ENCODE peak calls at places on chromosomes 12 and 14, in four cellular contexts. Y is breast epithelium, N is neural progenitor cell, J is left ventricle myocardium inferior. R is an unnamed sample. For H3K27me3, the result is how much of the 10 kb centered on the place peaks cover.

GRCh38 chr14:30223385-30223785 is 295.7 kb upstream of the PRKD1 start:
- DNase-seq in J (peak), Y (peak), N (no peak), R (peak)

GRCh38 chr14:50340945-50341344 is 28.8 kb downstream of the DMAC2L start:
- DNase-seq in J (no peak), Y (no peak), N (peak), R (no peak)

GRCh38 chr12:109626378-109627115 is 53.0 kb downstream of the MVK start:
- DNase-seq in N (peak), J (no peak), Y (no peak), R (no peak)

GRCh38 chr12:5546616-5547015 is 114.7 kb downstream of the NTF3 start:
- DNase-seq in J (no peak), N (no peak), Y (no peak), R (no peak)

GRCh38 chr14:53180272-53181221 is 27.4 kb upstream of the DDHD1 start:
- DNase-seq in Y (no peak), N (peak), J (no peak), R (no peak)

GRCh38 chr12:88574278-88574677 is 6.0 kb downstream of the KITLG start:
- DNase-seq in N (no peak), Y (no peak), J (no peak), R (no peak)

GRCh38 chr14:31596691-31597090 is 35.5 kb downstream of the NUBPL start:
- DNase-seq in Y (no peak), N (no peak), J (no peak), R (no peak)

GRCh38 chr12:68367903-68368302 is 35.7 kb upstream of the MDM1 start:
- DNase-seq in Y (no peak), N (no peak), J (no peak), R (no peak)

GRCh38 chr12:1405619-1406018 is 188.8 kb downstream of the FBXL14 start:
- DNase-seq in J (no peak), Y (no peak), N (no peak), R (no peak)

GRCh38 chr12:6768385-6769002 is 2.3 kb downstream of the PTMS start:
- DNase-seq in Y (no peak), J (no peak), N (peak), R (peak)

GRCh38 chr12:16389594-16389993 is 42.1 kb downstream of the MGST1 start:
- DNase-seq in J (no peak), Y (no peak), N (no peak), R (peak)

GRCh38 chr12:7917392-7918267 is 18.4 kb downstream of the SLC2A3 start:
- DNase-seq in N (no peak), Y (no peak), J (no peak), R (no peak)

GRCh38 chr14:28767239-28767850 is 758 bp downstream of the FOXG1 start:
- DNase-seq in Y (no peak), N (no peak), J (no peak), R (no peak)
- H3K27me3 ChIP-seq in Y (half or more), N (half or more), J (half or more), R (half or more)

GRCh38 chr14:34103176-34103575 is 152.3 kb upstream of the EGLN3 start:
- DNase-seq in Y (no peak), J (no peak), N (peak), R (no peak)

GRCh38 chr14:34099630-34100029 is 148.8 kb upstream of the EGLN3 start:
- DNase-seq in N (no peak), Y (no peak), J (no peak), R (no peak)

GRCh38 chr14:34098045-34098984 is 147.4 kb upstream of the EGLN3 start:
- DNase-seq in J (no peak), Y (no peak), N (peak), R (no peak)

GRCh38 chr14:34094384-34094783 is 143.5 kb upstream of the EGLN3 start:
- DNase-seq in J (no peak), N (no peak), Y (no peak), R (no peak)

DNA sequence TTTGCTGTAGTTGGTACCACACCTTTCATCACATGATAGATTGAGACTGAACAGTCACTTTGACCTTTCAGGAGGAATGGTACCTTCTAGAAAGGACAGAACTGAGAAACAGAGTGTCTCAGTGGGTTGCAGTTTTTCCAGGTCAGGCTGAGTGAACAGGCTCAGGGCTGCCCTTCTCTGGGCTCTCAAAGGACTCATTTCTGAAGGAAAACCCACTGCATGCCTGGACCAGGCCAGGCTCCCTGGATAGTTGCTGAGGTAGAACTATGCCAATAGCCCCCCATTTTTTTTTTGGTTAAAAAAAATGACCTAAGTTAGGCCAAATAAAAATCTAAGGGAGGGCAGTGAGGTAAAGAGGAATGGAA is 148.1 kb upstream of the EGLN3 start:
- DNase-seq in N (no peak), Y (no peak), J (no peak), R (no peak)
- TF ChIP-seq CTCF in N (no peak), Y (no peak), J (peak), R (no peak)

DNA sequence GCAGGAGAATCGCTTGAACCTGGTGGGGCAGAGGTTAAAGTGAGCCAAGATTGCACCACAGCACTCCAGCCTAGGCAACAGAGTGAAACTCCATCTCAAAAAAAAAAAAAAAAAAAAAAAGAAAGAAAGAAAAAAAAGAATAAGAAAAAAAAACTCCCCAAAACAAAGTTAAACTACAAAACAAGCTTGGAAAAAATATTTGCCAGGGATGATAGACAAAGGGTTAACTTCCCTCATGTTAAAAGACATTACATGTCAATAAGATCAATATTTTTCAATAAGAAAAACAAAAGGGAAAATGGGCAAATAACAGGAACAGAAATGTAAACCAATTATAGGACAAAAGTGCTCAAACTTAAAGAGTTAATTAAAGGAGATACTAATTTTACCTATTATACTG is 26.4 kb upstream of the HIGD1C start:
- DNase-seq in N (no peak), Y (no peak), J (no peak), R (no peak)
- H3K4me3 ChIP-seq in N (no peak), Y (peak), J (peak), R (peak)

GRCh38 chr12:125203145-125203765 is 138.0 kb downstream of the AACS start:
- DNase-seq in N (no peak), J (no peak), Y (no peak), R (no peak)

GRCh38 chr12:125202421-125202820 is 137.2 kb downstream of the AACS start:
- DNase-seq in J (no peak), N (no peak), Y (no peak), R (no peak)

GRCh38 chr12:125208942-125209341 is 143.7 kb downstream of the AACS start:
- DNase-seq in J (no peak), Y (no peak), N (peak), R (peak)

GRCh38 chr12:125210104-125210755 is 145.0 kb downstream of the AACS start:
- DNase-seq in J (no peak), Y (no peak), N (no peak), R (no peak)

GRCh38 chr12:125206757-125207156 is 141.5 kb downstream of the AACS start:
- DNase-seq in J (no peak), N (no peak), Y (no peak), R (no peak)
- H3K27me3 ChIP-seq in J (half or more), N (under half), Y (half or more), R (under half)

GRCh38 chr12:94721173-94721572 is 70.8 kb upstream of the TMCC3 start:
- DNase-seq in J (no peak), Y (no peak), N (no peak), R (peak)

GRCh38 chr12:94730846-94731245 is 80.5 kb upstream of the TMCC3 start:
- DNase-seq in J (no peak), Y (no peak), N (peak), R (no peak)

GRCh38 chr12:94722664-94723063 is 72.3 kb upstream of the TMCC3 start:
- DNase-seq in Y (no peak), J (no peak), N (no peak), R (peak)

DNA sequence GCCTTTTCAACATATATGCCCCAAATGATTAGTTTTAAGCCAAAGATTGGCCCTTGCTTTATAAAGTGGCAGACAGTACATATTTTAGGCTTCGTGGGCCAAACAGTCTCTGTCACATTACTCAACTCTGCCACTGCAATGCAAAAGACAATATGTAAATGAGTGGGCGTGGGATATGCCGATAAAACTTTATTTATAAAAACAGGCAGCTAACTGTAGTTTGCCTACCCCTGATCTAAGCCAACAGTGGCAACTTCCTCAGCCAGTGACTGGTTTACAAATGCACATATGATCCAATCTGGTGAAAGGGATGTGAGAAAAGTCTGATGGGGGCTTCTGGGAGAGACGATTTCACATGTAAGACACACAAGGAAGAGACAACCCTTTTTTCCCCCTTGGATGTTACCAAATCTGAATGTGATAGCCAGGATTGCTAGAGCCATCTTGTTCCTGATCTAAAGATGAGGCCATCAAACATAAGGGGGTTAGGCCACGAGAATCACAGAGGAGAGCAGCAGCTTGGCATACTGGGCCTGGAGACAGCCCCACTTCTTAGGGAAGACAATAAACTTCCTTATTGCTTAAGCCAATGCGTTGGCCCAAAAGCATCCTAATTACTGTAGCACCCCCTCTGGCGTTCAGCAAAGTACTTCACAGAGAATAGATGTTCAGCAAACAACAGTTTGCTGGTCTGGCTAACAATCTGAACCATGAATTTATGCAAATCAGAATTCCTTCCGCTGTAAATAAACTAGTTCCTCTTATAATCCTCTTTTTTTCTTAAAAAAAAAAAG is 75.2 kb upstream of the TMCC3 start:
- DNase-seq in N (peak), Y (no peak), J (no peak), R (no peak)
- TF ChIP-seq CTCF in N (peak), Y (peak), J (peak), R (peak)

GRCh38 chr12:124077730-124078129 is 104.7 kb downstream of the ZNF664 start:
- DNase-seq in J (no peak), N (no peak), Y (no peak), R (no peak)
- H3K4me3 ChIP-seq in J (no peak), N (no peak), Y (no peak), R (no peak)

GRCh38 chr12:113573148-113573547 is 101.5 kb upstream of the LHX5 start:
- DNase-seq in J (no peak), Y (no peak), N (no peak), R (no peak)
- H3K27me3 ChIP-seq in J (half or more), Y (half or more), N (under half), R (under half)

R was measured in osteoblast.